ENCODE peak calls at places on chromosomes 12 and 14, in seven cellular contexts. One of them, this sample, is unnamed.

GRCh38 chr14:81765654-81766275 is 232.1 kb upstream of the SEL1L start:
- DNase-seq in endothelial cell of umbilical vein: no peak
- DNase-seq in upper lobe of right lung: no peak
- DNase-seq in prostate gland: no peak
- DNase-seq in neural progenitor cell: no peak
- DNase-seq in GM12865: peak
- DNase-seq in fibroblast of lung: no peak
- DNase-seq in this sample: no peak

GRCh38 chr14:68702578-68702977 is 90.3 kb downstream of the ZFP36L1 start:
- DNase-seq in endothelial cell of umbilical vein: no peak
- DNase-seq in upper lobe of right lung: no peak
- DNase-seq in prostate gland: no peak
- DNase-seq in neural progenitor cell: no peak
- DNase-seq in GM12865: no peak
- DNase-seq in fibroblast of lung: no peak
- DNase-seq in this sample: no peak

GRCh38 chr14:53306267-53306721 is 153.2 kb upstream of the DDHD1 start:
- DNase-seq in endothelial cell of umbilical vein: peak
- DNase-seq in upper lobe of right lung: peak
- DNase-seq in prostate gland: peak
- DNase-seq in neural progenitor cell: peak
- DNase-seq in GM12865: peak
- DNase-seq in fibroblast of lung: peak
- DNase-seq in this sample: peak

GRCh38 chr14:51607677-51608076 is 44.0 kb upstream of the FRMD6 start:
- DNase-seq in endothelial cell of umbilical vein: no peak
- DNase-seq in upper lobe of right lung: no peak
- DNase-seq in prostate gland: no peak
- DNase-seq in neural progenitor cell: no peak
- DNase-seq in GM12865: no peak
- DNase-seq in fibroblast of lung: peak
- DNase-seq in this sample: peak

GRCh38 chr12:69007858-69008314 is 74.9 kb upstream of the CPM start:
- DNase-seq in endothelial cell of umbilical vein: no peak
- DNase-seq in upper lobe of right lung: no peak
- DNase-seq in prostate gland: no peak
- DNase-seq in neural progenitor cell: peak
- DNase-seq in GM12865: no peak
- DNase-seq in fibroblast of lung: no peak
- DNase-seq in this sample: no peak

GRCh38 chr12:117143008-117143532 is 43.9 kb upstream of the TESC start:
- DNase-seq in endothelial cell of umbilical vein: no peak
- DNase-seq in upper lobe of right lung: no peak
- DNase-seq in prostate gland: peak
- DNase-seq in neural progenitor cell: no peak
- DNase-seq in GM12865: peak
- DNase-seq in fibroblast of lung: peak
- DNase-seq in this sample: no peak

GRCh38 chr12:13002301-13003097 is 2.4 kb upstream of the HEBP1 start:
- DNase-seq in endothelial cell of umbilical vein: no peak
- DNase-seq in upper lobe of right lung: no peak
- DNase-seq in prostate gland: no peak
- DNase-seq in neural progenitor cell: no peak
- DNase-seq in GM12865: no peak
- DNase-seq in fibroblast of lung: no peak
- DNase-seq in this sample: no peak

GRCh38 chr12:93502802-93503623 is 35.7 kb downstream of the MRPL42 start:
- DNase-seq in endothelial cell of umbilical vein: peak
- DNase-seq in upper lobe of right lung: no peak
- DNase-seq in prostate gland: peak
- DNase-seq in neural progenitor cell: peak
- DNase-seq in GM12865: peak
- DNase-seq in fibroblast of lung: peak
- DNase-seq in this sample: peak

GRCh38 chr12:12719496-12719895 is 2.3 kb downstream of the CDKN1B start:
- DNase-seq in endothelial cell of umbilical vein: peak
- DNase-seq in upper lobe of right lung: no peak
- DNase-seq in prostate gland: no peak
- DNase-seq in neural progenitor cell: no peak
- DNase-seq in GM12865: peak
- DNase-seq in fibroblast of lung: peak
- DNase-seq in this sample: peak

GRCh38 chr14:50230601-50231474 is 540 bp downstream of the SOS2 start:
- DNase-seq in endothelial cell of umbilical vein: peak
- DNase-seq in upper lobe of right lung: peak
- DNase-seq in prostate gland: peak
- DNase-seq in neural progenitor cell: peak
- DNase-seq in GM12865: peak
- DNase-seq in fibroblast of lung: peak
- DNase-seq in this sample: peak

GRCh38 chr12:87196329-87196728 is 832.9 kb downstream of the C12orf50 start:
- DNase-seq in endothelial cell of umbilical vein: no peak
- DNase-seq in upper lobe of right lung: no peak
- DNase-seq in prostate gland: no peak
- DNase-seq in neural progenitor cell: no peak
- DNase-seq in GM12865: no peak
- DNase-seq in fibroblast of lung: peak
- DNase-seq in this sample: peak

GRCh38 chr12:101110856-101111255 is 99.2 kb downstream of the SLC5A8 start:
- DNase-seq in endothelial cell of umbilical vein: no peak
- DNase-seq in upper lobe of right lung: no peak
- DNase-seq in prostate gland: no peak
- DNase-seq in neural progenitor cell: no peak
- DNase-seq in GM12865: no peak
- DNase-seq in fibroblast of lung: no peak
- DNase-seq in this sample: no peak

GRCh38 chr14:32825058-32825457 is 113.6 kb upstream of the NPAS3 start:
- DNase-seq in endothelial cell of umbilical vein: no peak
- DNase-seq in upper lobe of right lung: no peak
- DNase-seq in prostate gland: no peak
- DNase-seq in neural progenitor cell: no peak
- DNase-seq in GM12865: no peak
- DNase-seq in fibroblast of lung: no peak
- DNase-seq in this sample: no peak

GRCh38 chr12:39959467-39959866 is 146.4 kb downstream of the SLC2A13 start:
- DNase-seq in endothelial cell of umbilical vein: no peak
- DNase-seq in upper lobe of right lung: no peak
- DNase-seq in prostate gland: no peak
- DNase-seq in neural progenitor cell: no peak
- DNase-seq in GM12865: no peak
- DNase-seq in fibroblast of lung: no peak
- DNase-seq in this sample: no peak

GRCh38 chr12:6229823-6230222 is 29.6 kb downstream of the CD9 start:
- DNase-seq in endothelial cell of umbilical vein: peak
- DNase-seq in upper lobe of right lung: no peak
- DNase-seq in prostate gland: peak
- DNase-seq in neural progenitor cell: no peak
- DNase-seq in GM12865: no peak
- DNase-seq in fibroblast of lung: peak
- DNase-seq in this sample: peak

GRCh38 chr12:114134922-114135321 is 168.8 kb upstream of the RBM19 start:
- DNase-seq in endothelial cell of umbilical vein: no peak
- DNase-seq in upper lobe of right lung: no peak
- DNase-seq in prostate gland: no peak
- DNase-seq in neural progenitor cell: no peak
- DNase-seq in GM12865: no peak
- DNase-seq in fibroblast of lung: no peak
- DNase-seq in this sample: no peak

GRCh38 chr12:1662761-1663439 is 28.0 kb upstream of the ADIPOR2 start:
- DNase-seq in endothelial cell of umbilical vein: no peak
- DNase-seq in upper lobe of right lung: peak
- DNase-seq in prostate gland: peak
- DNase-seq in neural progenitor cell: peak
- DNase-seq in GM12865: peak
- DNase-seq in fibroblast of lung: peak
- DNase-seq in this sample: no peak

GRCh38 chr14:87874676-87875075 is 118.3 kb downstream of the GALC start:
- DNase-seq in endothelial cell of umbilical vein: no peak
- DNase-seq in upper lobe of right lung: no peak
- DNase-seq in prostate gland: no peak
- DNase-seq in neural progenitor cell: no peak
- DNase-seq in GM12865: no peak
- DNase-seq in fibroblast of lung: no peak
- DNase-seq in this sample: no peak

GRCh38 chr14:57066887-57067513 is 201.7 kb downstream of the EXOC5 start:
- DNase-seq in endothelial cell of umbilical vein: peak
- DNase-seq in upper lobe of right lung: peak
- DNase-seq in prostate gland: peak
- DNase-seq in neural progenitor cell: peak
- DNase-seq in GM12865: peak
- DNase-seq in fibroblast of lung: peak
- DNase-seq in this sample: peak

GRCh38 chr14:69581316-69581935 is 6.8 kb upstream of the CCDC177 start:
- DNase-seq in endothelial cell of umbilical vein: no peak
- DNase-seq in upper lobe of right lung: no peak
- DNase-seq in prostate gland: no peak
- DNase-seq in neural progenitor cell: no peak
- DNase-seq in GM12865: no peak
- DNase-seq in fibroblast of lung: no peak
- DNase-seq in this sample: no peak

DNA sequence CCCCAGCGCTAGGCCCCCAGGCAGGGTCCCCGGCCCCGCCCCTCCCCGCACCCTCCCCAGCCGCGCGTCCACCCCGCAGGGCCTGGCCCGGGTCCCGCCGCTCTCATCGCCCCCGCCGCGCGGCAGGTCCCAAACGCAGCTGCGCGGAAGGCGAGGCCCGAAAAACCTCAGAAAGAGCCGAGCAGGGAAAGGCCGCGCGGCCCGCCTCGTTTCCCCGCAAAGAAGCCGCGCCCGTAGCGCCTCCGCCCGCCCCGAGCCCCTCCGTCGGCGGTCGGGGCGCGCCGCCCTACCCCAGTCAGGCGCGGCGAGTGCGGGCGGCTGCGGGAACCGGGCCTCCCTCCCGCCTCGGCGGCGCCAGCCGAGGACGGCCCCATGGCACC is 321 bp downstream of the POLE start:
- DNase-seq in endothelial cell of umbilical vein: no peak
- DNase-seq in upper lobe of right lung: no peak
- DNase-seq in prostate gland: no peak
- DNase-seq in neural progenitor cell: peak
- DNase-seq in GM12865: no peak
- DNase-seq in fibroblast of lung: peak
- DNase-seq in this sample: no peak
- H3K4me3 ChIP-seq in endothelial cell of umbilical vein: peak
- H3K4me3 ChIP-seq in upper lobe of right lung: peak
- H3K4me3 ChIP-seq in prostate gland: peak
- H3K4me3 ChIP-seq in neural progenitor cell: peak
- H3K4me3 ChIP-seq in GM12865: peak
- H3K4me3 ChIP-seq in fibroblast of lung: peak
- H3K4me3 ChIP-seq in this sample: peak

GRCh38 chr12:46380881-46381280 is 8.3 kb upstream of the SLC38A2 start:
- DNase-seq in endothelial cell of umbilical vein: no peak
- DNase-seq in upper lobe of right lung: no peak
- DNase-seq in prostate gland: no peak
- DNase-seq in neural progenitor cell: no peak
- DNase-seq in GM12865: no peak
- DNase-seq in fibroblast of lung: no peak
- DNase-seq in this sample: no peak

GRCh38 chr12:46380397-46380796 is 7.8 kb upstream of the SLC38A2 start:
- DNase-seq in endothelial cell of umbilical vein: no peak
- DNase-seq in upper lobe of right lung: no peak
- DNase-seq in prostate gland: no peak
- DNase-seq in neural progenitor cell: no peak
- DNase-seq in GM12865: no peak
- DNase-seq in fibroblast of lung: no peak
- DNase-seq in this sample: no peak

GRCh38 chr12:46382974-46383653 is 10.5 kb upstream of the SLC38A2 start:
- DNase-seq in endothelial cell of umbilical vein: peak
- DNase-seq in upper lobe of right lung: peak
- DNase-seq in prostate gland: peak
- DNase-seq in neural progenitor cell: peak
- DNase-seq in GM12865: peak
- DNase-seq in fibroblast of lung: peak
- DNase-seq in this sample: peak

GRCh38 chr12:46383654-46384450 is 11.3 kb upstream of the SLC38A2 start:
- DNase-seq in endothelial cell of umbilical vein: peak
- DNase-seq in upper lobe of right lung: peak
- DNase-seq in prostate gland: peak
- DNase-seq in neural progenitor cell: no peak
- DNase-seq in GM12865: peak
- DNase-seq in fibroblast of lung: peak
- DNase-seq in this sample: peak

GRCh38 chr12:46382425-46382973 is 9.9 kb upstream of the SLC38A2 start:
- DNase-seq in endothelial cell of umbilical vein: no peak
- DNase-seq in upper lobe of right lung: no peak
- DNase-seq in prostate gland: no peak
- DNase-seq in neural progenitor cell: no peak
- DNase-seq in GM12865: no peak
- DNase-seq in fibroblast of lung: no peak
- DNase-seq in this sample: no peak
- H3K4me3 ChIP-seq in endothelial cell of umbilical vein: peak
- H3K4me3 ChIP-seq in upper lobe of right lung: peak
- H3K4me3 ChIP-seq in prostate gland: peak
- H3K4me3 ChIP-seq in neural progenitor cell: peak
- H3K4me3 ChIP-seq in GM12865: peak
- H3K4me3 ChIP-seq in fibroblast of lung: peak
- H3K4me3 ChIP-seq in this sample: peak

DNA sequence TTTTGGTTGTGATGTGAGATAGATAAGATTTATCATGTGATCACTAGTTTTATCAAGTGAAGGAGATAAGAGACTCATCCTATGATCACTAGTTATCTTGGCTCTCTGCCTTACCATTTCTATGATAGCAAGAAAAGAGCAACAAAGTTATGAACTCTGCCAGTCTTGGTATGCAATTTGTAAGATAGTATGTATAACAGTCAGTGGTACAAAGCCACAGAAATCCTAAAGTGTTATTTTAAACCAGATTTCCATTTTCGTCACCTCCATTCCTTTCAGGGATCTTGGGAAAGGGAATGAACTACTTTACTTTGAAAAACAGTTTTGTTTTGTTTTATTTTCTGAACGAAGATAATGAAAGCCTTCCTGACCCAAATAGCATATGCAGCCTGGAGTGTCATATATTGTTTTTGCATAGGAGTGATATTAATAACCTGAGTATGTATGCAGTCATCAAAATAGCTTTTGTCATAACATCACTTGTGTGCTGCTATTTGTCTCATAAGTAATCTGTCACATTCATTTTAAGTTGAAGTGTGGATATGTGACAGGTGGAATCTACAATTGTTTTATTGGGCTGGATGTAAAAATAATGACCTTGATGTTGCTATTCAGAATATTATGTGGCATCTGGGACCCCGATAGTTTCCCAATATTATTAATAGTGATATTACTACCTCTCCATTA is 35.0 kb downstream of the FLRT2 start:
- DNase-seq in endothelial cell of umbilical vein: no peak
- DNase-seq in upper lobe of right lung: no peak
- DNase-seq in prostate gland: no peak
- DNase-seq in neural progenitor cell: no peak
- DNase-seq in GM12865: no peak
- DNase-seq in fibroblast of lung: peak
- DNase-seq in this sample: peak
- H3K4me3 ChIP-seq in endothelial cell of umbilical vein: no peak
- H3K4me3 ChIP-seq in upper lobe of right lung: no peak
- H3K4me3 ChIP-seq in prostate gland: no peak
- H3K4me3 ChIP-seq in neural progenitor cell: no peak
- H3K4me3 ChIP-seq in GM12865: no peak
- H3K4me3 ChIP-seq in fibroblast of lung: no peak
- H3K4me3 ChIP-seq in this sample: no peak

GRCh38 chr12:130873825-130874224 is 2.0 kb downstream of the RAN start:
- DNase-seq in endothelial cell of umbilical vein: no peak
- DNase-seq in upper lobe of right lung: no peak
- DNase-seq in prostate gland: no peak
- DNase-seq in neural progenitor cell: no peak
- DNase-seq in GM12865: peak
- DNase-seq in fibroblast of lung: no peak
- DNase-seq in this sample: no peak
- H3K4me3 ChIP-seq in endothelial cell of umbilical vein: peak
- H3K4me3 ChIP-seq in upper lobe of right lung: peak
- H3K4me3 ChIP-seq in prostate gland: no peak
- H3K4me3 ChIP-seq in neural progenitor cell: peak
- H3K4me3 ChIP-seq in GM12865: peak
- H3K4me3 ChIP-seq in fibroblast of lung: no peak
- H3K4me3 ChIP-seq in this sample: peak

This sample was measured in fibroblast of the aortic adventitia.